ENCODE peak calls at places on chromosomes 4 and X, in five cellular contexts. One of them, this sample, is unnamed.
A peak's percentile ranks its signal among the peaks of the same experiment; 100 is the strongest.

GRCh38 chr4:41081847-41082246 is 132.5 kb downstream of the APBB2 start:
- DNase-seq in AG09319: no peak
- DNase-seq in GM03348: no peak
- DNase-seq in C1 segment of cervical spinal cord: no peak
- DNase-seq in NCI-H1694 treated with DMSO at 0.1 percent for 48 hours: no peak
- DNase-seq in this sample: no peak

GRCh38 chr4:151359576-151359975 is 34.2 kb upstream of the SH3D19 start:
- DNase-seq in AG09319: no peak
- DNase-seq in GM03348: no peak
- DNase-seq in C1 segment of cervical spinal cord: peak; percentile 7
- DNase-seq in NCI-H1694 treated with DMSO at 0.1 percent for 48 hours: no peak
- DNase-seq in this sample: no peak

GRCh38 chrX:153824348-153824747 is 6.0 kb downstream of the PDZD4 start:
- DNase-seq in AG09319: no peak
- DNase-seq in GM03348: no peak
- DNase-seq in C1 segment of cervical spinal cord: no peak
- DNase-seq in NCI-H1694 treated with DMSO at 0.1 percent for 48 hours: no peak
- DNase-seq in this sample: no peak

GRCh38 chr4:23324291-23324690 is 565.6 kb downstream of the PPARGC1A start:
- DNase-seq in AG09319: no peak
- DNase-seq in GM03348: no peak
- DNase-seq in C1 segment of cervical spinal cord: no peak
- DNase-seq in NCI-H1694 treated with DMSO at 0.1 percent for 48 hours: no peak
- DNase-seq in this sample: no peak

GRCh38 chr4:87524456-87524855 is 4.7 kb downstream of the SPARCL1 start:
- DNase-seq in AG09319: no peak
- DNase-seq in GM03348: no peak
- DNase-seq in C1 segment of cervical spinal cord: no peak
- DNase-seq in NCI-H1694 treated with DMSO at 0.1 percent for 48 hours: no peak
- DNase-seq in this sample: no peak

GRCh38 chrX:68685722-68686683 is 38.5 kb downstream of the STARD8 start:
- DNase-seq in AG09319: no peak
- DNase-seq in GM03348: peak; percentile 36
- DNase-seq in C1 segment of cervical spinal cord: peak; percentile 13
- DNase-seq in NCI-H1694 treated with DMSO at 0.1 percent for 48 hours: no peak
- DNase-seq in this sample: peak; percentile 88

GRCh38 chr4:154928640-154929257 is 147.7 kb downstream of the RBM46 start:
- DNase-seq in AG09319: peak; percentile 27
- DNase-seq in GM03348: peak; percentile 69
- DNase-seq in C1 segment of cervical spinal cord: no peak
- DNase-seq in NCI-H1694 treated with DMSO at 0.1 percent for 48 hours: no peak
- DNase-seq in this sample: no peak

GRCh38 chr4:138967313-138967712 is 48.3 kb upstream of the NOCT start:
- DNase-seq in AG09319: no peak
- DNase-seq in GM03348: no peak
- DNase-seq in C1 segment of cervical spinal cord: no peak
- DNase-seq in NCI-H1694 treated with DMSO at 0.1 percent for 48 hours: no peak
- DNase-seq in this sample: no peak

GRCh38 chrX:11447418-11447817 is 154.2 kb downstream of the AMELX start:
- DNase-seq in AG09319: no peak
- DNase-seq in GM03348: no peak
- DNase-seq in C1 segment of cervical spinal cord: no peak
- DNase-seq in NCI-H1694 treated with DMSO at 0.1 percent for 48 hours: no peak
- DNase-seq in this sample: no peak

GRCh38 chr4:142128529-142128928 is 492.1 kb downstream of the IL15 start:
- DNase-seq in AG09319: no peak
- DNase-seq in GM03348: no peak
- DNase-seq in C1 segment of cervical spinal cord: no peak
- DNase-seq in NCI-H1694 treated with DMSO at 0.1 percent for 48 hours: no peak
- DNase-seq in this sample: peak; percentile 33

GRCh38 chr4:85825937-85826678 is 351.2 kb downstream of the ARHGAP24 start:
- DNase-seq in AG09319: peak; percentile 45
- DNase-seq in GM03348: peak; percentile 52
- DNase-seq in C1 segment of cervical spinal cord: peak; percentile 2
- DNase-seq in NCI-H1694 treated with DMSO at 0.1 percent for 48 hours: peak; percentile 75
- DNase-seq in this sample: peak; percentile 53

GRCh38 chr4:166887457-166887856 is 346.8 kb downstream of the SPOCK3 start:
- DNase-seq in AG09319: no peak
- DNase-seq in GM03348: no peak
- DNase-seq in C1 segment of cervical spinal cord: no peak
- DNase-seq in NCI-H1694 treated with DMSO at 0.1 percent for 48 hours: no peak
- DNase-seq in this sample: no peak

GRCh38 chr4:164221631-164222030 is 532.3 kb upstream of the SMIM31 start:
- DNase-seq in AG09319: no peak
- DNase-seq in GM03348: no peak
- DNase-seq in C1 segment of cervical spinal cord: no peak
- DNase-seq in NCI-H1694 treated with DMSO at 0.1 percent for 48 hours: no peak
- DNase-seq in this sample: no peak

GRCh38 chrX:17805120-17805519 is 56.0 kb downstream of the RAI2 start:
- DNase-seq in AG09319: no peak
- DNase-seq in GM03348: no peak
- DNase-seq in C1 segment of cervical spinal cord: no peak
- DNase-seq in NCI-H1694 treated with DMSO at 0.1 percent for 48 hours: no peak
- DNase-seq in this sample: no peak

GRCh38 chrX:19629541-19629940 is 114.2 kb upstream of the MAP3K15 start:
- DNase-seq in AG09319: no peak
- DNase-seq in GM03348: no peak
- DNase-seq in C1 segment of cervical spinal cord: no peak
- DNase-seq in NCI-H1694 treated with DMSO at 0.1 percent for 48 hours: no peak
- DNase-seq in this sample: no peak

GRCh38 chrX:13520441-13520840 is 49.0 kb upstream of the EGFL6 start:
- DNase-seq in AG09319: no peak
- DNase-seq in GM03348: no peak
- DNase-seq in C1 segment of cervical spinal cord: no peak
- DNase-seq in NCI-H1694 treated with DMSO at 0.1 percent for 48 hours: no peak
- DNase-seq in this sample: no peak

GRCh38 chr4:25991296-25991695 is 77.3 kb downstream of the SMIM20 start:
- DNase-seq in AG09319: no peak
- DNase-seq in GM03348: no peak
- DNase-seq in C1 segment of cervical spinal cord: peak; percentile 16
- DNase-seq in NCI-H1694 treated with DMSO at 0.1 percent for 48 hours: no peak
- DNase-seq in this sample: no peak

GRCh38 chrX:11648705-11649519 is 16.8 kb downstream of the ARHGAP6 start:
- DNase-seq in AG09319: no peak
- DNase-seq in GM03348: no peak
- DNase-seq in C1 segment of cervical spinal cord: no peak
- DNase-seq in NCI-H1694 treated with DMSO at 0.1 percent for 48 hours: no peak
- DNase-seq in this sample: no peak

GRCh38 chr4:158995040-158995439 is 107.8 kb upstream of the RAPGEF2 start:
- DNase-seq in AG09319: no peak
- DNase-seq in GM03348: no peak
- DNase-seq in C1 segment of cervical spinal cord: no peak
- DNase-seq in NCI-H1694 treated with DMSO at 0.1 percent for 48 hours: no peak
- DNase-seq in this sample: no peak